ENCODE peak calls at places on chromosomes 12 and 14, in five cellular contexts. One of them, this sample, is unnamed.

GRCh38 chr12:107544947-107545346 is 140.7 kb upstream of the PWP1 start:
- DNase-seq in HL-60: no peak
- DNase-seq in NB4: no peak
- DNase-seq in fibroblast of the aortic adventitia: peak
- DNase-seq in upper lobe of right lung: no peak
- DNase-seq in this sample: no peak

GRCh38 chr14:70027785-70028428 is 148.7 kb downstream of the SMOC1 start:
- DNase-seq in fibroblast of the aortic adventitia: peak
- DNase-seq in upper lobe of right lung: peak
- DNase-seq in HL-60: peak
- DNase-seq in NB4: peak
- DNase-seq in this sample: peak

GRCh38 chr12:1740161-1740948 is 49.5 kb downstream of the ADIPOR2 start:
- DNase-seq in NB4: no peak
- DNase-seq in upper lobe of right lung: no peak
- DNase-seq in fibroblast of the aortic adventitia: no peak
- DNase-seq in HL-60: no peak
- DNase-seq in this sample: no peak

GRCh38 chr14:104676694-104677505 is 12.5 kb upstream of the INF2 start:
- DNase-seq in fibroblast of the aortic adventitia: no peak
- DNase-seq in upper lobe of right lung: peak
- DNase-seq in NB4: peak
- DNase-seq in HL-60: no peak
- DNase-seq in this sample: peak

GRCh38 chr12:2248901-2249381 is 196.2 kb downstream of the CACNA1C start:
- DNase-seq in fibroblast of the aortic adventitia: no peak
- DNase-seq in HL-60: no peak
- DNase-seq in NB4: no peak
- DNase-seq in upper lobe of right lung: no peak
- DNase-seq in this sample: no peak

GRCh38 chr12:108729612-108730336 is 1.5 kb downstream of the CORO1C start:
- DNase-seq in HL-60: no peak
- DNase-seq in NB4: peak
- DNase-seq in fibroblast of the aortic adventitia: peak
- DNase-seq in upper lobe of right lung: no peak
- DNase-seq in this sample: peak

GRCh38 chr12:58242803-58243628 is 301.6 kb downstream of the ATP23 start:
- DNase-seq in fibroblast of the aortic adventitia: peak
- DNase-seq in upper lobe of right lung: no peak
- DNase-seq in NB4: no peak
- DNase-seq in HL-60: no peak
- DNase-seq in this sample: peak

GRCh38 chr12:49325606-49326005 is 2.6 kb downstream of the TROAP start:
- DNase-seq in upper lobe of right lung: peak
- DNase-seq in HL-60: no peak
- DNase-seq in fibroblast of the aortic adventitia: no peak
- DNase-seq in NB4: no peak
- DNase-seq in this sample: no peak

GRCh38 chr14:86787782-86788181 is 1205.2 kb downstream of the GALC start:
- DNase-seq in upper lobe of right lung: no peak
- DNase-seq in HL-60: no peak
- DNase-seq in fibroblast of the aortic adventitia: peak
- DNase-seq in NB4: peak
- DNase-seq in this sample: peak

GRCh38 chr14:26925876-26926584 is 328.2 kb upstream of the NOVA1 start:
- DNase-seq in upper lobe of right lung: peak
- DNase-seq in HL-60: no peak
- DNase-seq in fibroblast of the aortic adventitia: peak
- DNase-seq in NB4: no peak
- DNase-seq in this sample: peak

GRCh38 chr12:55876110-55876509 is 33.4 kb upstream of the MMP19 start:
- DNase-seq in HL-60: no peak
- DNase-seq in NB4: no peak
- DNase-seq in fibroblast of the aortic adventitia: no peak
- DNase-seq in upper lobe of right lung: no peak
- DNase-seq in this sample: no peak

GRCh38 chr14:105030194-105030593 is 9.3 kb upstream of the CDCA4 start:
- DNase-seq in HL-60: no peak
- DNase-seq in upper lobe of right lung: no peak
- DNase-seq in fibroblast of the aortic adventitia: no peak
- DNase-seq in NB4: no peak
- DNase-seq in this sample: no peak

GRCh38 chr12:132282031-132282949 is 47.1 kb downstream of the GALNT9 start:
- DNase-seq in fibroblast of the aortic adventitia: no peak
- DNase-seq in upper lobe of right lung: no peak
- DNase-seq in HL-60: no peak
- DNase-seq in NB4: no peak
- DNase-seq in this sample: no peak

GRCh38 chr12:67773896-67774295 is 125.4 kb downstream of the DYRK2 start:
- DNase-seq in HL-60: no peak
- DNase-seq in NB4: no peak
- DNase-seq in fibroblast of the aortic adventitia: peak
- DNase-seq in upper lobe of right lung: no peak
- DNase-seq in this sample: peak

GRCh38 chr12:113422030-113422900 is at the start of gene SDSL:
- DNase-seq in NB4: peak
- DNase-seq in fibroblast of the aortic adventitia: peak
- DNase-seq in upper lobe of right lung: peak
- DNase-seq in HL-60: peak
- DNase-seq in this sample: peak

GRCh38 chr14:103932791-103933490 is 4.7 kb downstream of the TDRD9 start:
- DNase-seq in upper lobe of right lung: no peak
- DNase-seq in NB4: peak
- DNase-seq in HL-60: peak
- DNase-seq in fibroblast of the aortic adventitia: no peak
- DNase-seq in this sample: no peak

GRCh38 chr14:21486640-21487087 is 9.7 kb downstream of the TOX4 start:
- DNase-seq in upper lobe of right lung: no peak
- DNase-seq in HL-60: no peak
- DNase-seq in fibroblast of the aortic adventitia: peak
- DNase-seq in NB4: no peak
- DNase-seq in this sample: peak

GRCh38 chr12:13094349-13094748 is 9.1 kb downstream of the GSG1 start:
- DNase-seq in HL-60: peak
- DNase-seq in fibroblast of the aortic adventitia: peak
- DNase-seq in upper lobe of right lung: no peak
- DNase-seq in NB4: peak
- DNase-seq in this sample: peak

GRCh38 chr12:124625867-124626675 is 58.7 kb upstream of the NCOR2 start:
- DNase-seq in HL-60: peak
- DNase-seq in upper lobe of right lung: peak
- DNase-seq in NB4: peak
- DNase-seq in fibroblast of the aortic adventitia: peak
- DNase-seq in this sample: peak

GRCh38 chr14:32202468-32202865 is 602 bp downstream of the RNU6-8 start:
- DNase-seq in fibroblast of the aortic adventitia: no peak
- DNase-seq in upper lobe of right lung: no peak
- DNase-seq in NB4: peak
- DNase-seq in HL-60: no peak
- DNase-seq in this sample: peak

GRCh38 chr12:3020399-3020798 is 56.8 kb upstream of the TSPAN9 start:
- DNase-seq in NB4: no peak
- DNase-seq in upper lobe of right lung: no peak
- DNase-seq in HL-60: no peak
- DNase-seq in fibroblast of the aortic adventitia: no peak
- DNase-seq in this sample: no peak

GRCh38 chr14:75278422-75279152 is at the start of gene FOS:
- DNase-seq in HL-60: peak
- DNase-seq in upper lobe of right lung: peak
- DNase-seq in fibroblast of the aortic adventitia: peak
- DNase-seq in NB4: peak
- DNase-seq in this sample: peak

GRCh38 chr12:67276469-67276868 is 7.3 kb downstream of the CAND1 start:
- DNase-seq in upper lobe of right lung: no peak
- DNase-seq in HL-60: no peak
- DNase-seq in fibroblast of the aortic adventitia: no peak
- DNase-seq in NB4: no peak
- DNase-seq in this sample: peak

GRCh38 chr14:104941508-104942365 is 17.1 kb downstream of the PLD4 start:
- DNase-seq in NB4: no peak
- DNase-seq in upper lobe of right lung: peak
- DNase-seq in fibroblast of the aortic adventitia: no peak
- DNase-seq in HL-60: no peak
- DNase-seq in this sample: no peak

GRCh38 chr12:108583971-108584370 is 13.9 kb downstream of the TMEM119 start:
- DNase-seq in upper lobe of right lung: peak
- DNase-seq in HL-60: no peak
- DNase-seq in NB4: no peak
- DNase-seq in fibroblast of the aortic adventitia: no peak
- DNase-seq in this sample: no peak

GRCh38 chr12:107461222-107461980 is 224.2 kb upstream of the PWP1 start:
- DNase-seq in HL-60: no peak
- DNase-seq in NB4: no peak
- DNase-seq in upper lobe of right lung: no peak
- DNase-seq in fibroblast of the aortic adventitia: peak
- DNase-seq in this sample: peak

GRCh38 chr12:4277205-4277543 is 3.6 kb downstream of the CCND2 start:
- DNase-seq in HL-60: no peak
- DNase-seq in fibroblast of the aortic adventitia: no peak
- DNase-seq in upper lobe of right lung: no peak
- DNase-seq in NB4: no peak
- DNase-seq in this sample: no peak
- TF ChIP-seq CTCF in HL-60: no peak
- TF ChIP-seq CTCF in fibroblast of the aortic adventitia: no peak
- TF ChIP-seq CTCF in upper lobe of right lung: peak
- TF ChIP-seq CTCF in NB4: no peak
- TF ChIP-seq CTCF in this sample: no peak

GRCh38 chr12:110585231-110585799 is 2.2 kb upstream of the PPTC7 start:
- DNase-seq in NB4: no peak
- DNase-seq in fibroblast of the aortic adventitia: peak
- DNase-seq in upper lobe of right lung: no peak
- DNase-seq in HL-60: peak
- DNase-seq in this sample: peak
- H3K4me3 ChIP-seq in NB4: no peak
- H3K4me3 ChIP-seq in fibroblast of the aortic adventitia: no peak
- H3K4me3 ChIP-seq in upper lobe of right lung: peak
- H3K4me3 ChIP-seq in HL-60: no peak
- H3K4me3 ChIP-seq in this sample: no peak

DNA sequence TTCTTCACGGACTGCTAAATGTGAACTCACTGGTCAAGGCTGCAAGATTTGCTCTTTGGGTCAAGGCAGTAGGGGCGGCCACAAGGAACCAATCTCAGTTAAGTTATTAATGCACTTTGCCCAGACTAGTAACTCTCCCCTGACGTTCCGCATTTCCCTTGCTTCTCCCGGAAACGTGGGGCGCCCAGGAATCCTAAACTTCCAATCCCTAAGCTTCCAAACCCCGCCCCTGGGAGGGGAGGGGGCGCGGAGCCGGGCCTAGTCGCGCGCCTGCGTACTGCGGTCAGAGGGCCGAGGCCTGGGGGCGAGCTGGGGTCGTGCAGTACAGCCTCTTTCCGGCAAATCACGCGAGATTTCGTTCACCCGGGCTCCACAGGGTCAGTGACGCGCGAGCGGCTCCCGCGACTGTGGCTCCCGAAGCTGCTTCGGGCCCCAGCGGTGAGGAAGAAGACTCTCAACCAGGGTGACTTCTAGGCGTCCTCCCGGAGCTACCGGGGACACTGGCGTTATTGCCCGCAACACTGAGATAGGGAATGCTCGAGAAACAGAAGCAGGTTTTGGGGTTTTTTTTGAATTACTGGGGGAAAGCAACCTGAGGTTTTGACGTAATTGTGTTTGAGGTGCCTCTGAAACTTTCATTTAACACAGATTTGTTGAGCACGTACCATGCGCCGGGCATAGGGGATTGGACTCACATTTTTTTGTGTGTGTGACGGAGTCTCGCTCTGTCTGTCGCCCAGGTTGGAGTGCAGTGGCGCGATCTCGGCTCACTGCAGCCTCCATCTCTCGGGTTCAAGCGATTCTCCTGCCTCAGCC is at the start of gene PTGR2:
- DNase-seq in NB4: peak
- DNase-seq in fibroblast of the aortic adventitia: peak
- DNase-seq in upper lobe of right lung: peak
- DNase-seq in HL-60: peak
- DNase-seq in this sample: peak
- TF ChIP-seq CTCF in NB4: no peak
- TF ChIP-seq CTCF in fibroblast of the aortic adventitia: peak
- TF ChIP-seq CTCF in upper lobe of right lung: no peak
- TF ChIP-seq CTCF in HL-60: no peak
- TF ChIP-seq CTCF in this sample: peak

GRCh38 chr14:66422019-66422946 is 63.9 kb upstream of the CCDC196 start:
- DNase-seq in fibroblast of the aortic adventitia: no peak
- DNase-seq in NB4: no peak
- DNase-seq in HL-60: no peak
- DNase-seq in upper lobe of right lung: no peak
- DNase-seq in this sample: no peak
- H3K4me3 ChIP-seq in fibroblast of the aortic adventitia: no peak
- H3K4me3 ChIP-seq in NB4: no peak
- H3K4me3 ChIP-seq in HL-60: no peak
- H3K4me3 ChIP-seq in upper lobe of right lung: no peak
- H3K4me3 ChIP-seq in this sample: no peak

DNA sequence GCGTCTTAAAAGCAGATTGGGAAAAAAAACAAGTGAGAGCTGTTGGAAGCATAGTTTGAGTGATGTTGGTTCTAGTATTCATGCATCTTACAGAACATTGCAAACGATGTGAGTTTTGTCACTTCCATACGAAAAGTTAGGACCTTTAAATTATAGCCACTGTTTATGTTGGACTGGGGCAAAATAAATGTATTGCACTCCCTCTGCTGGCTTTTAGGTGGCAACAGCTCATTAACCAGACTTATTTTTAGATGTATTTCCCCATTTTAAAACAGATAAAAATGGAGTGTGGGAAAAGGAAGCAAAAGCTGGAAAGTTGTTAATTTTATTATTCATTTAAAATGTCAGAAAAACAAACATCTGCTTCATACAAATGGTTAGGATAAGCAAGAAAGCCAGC is 111.9 kb downstream of the LGR5 start:
- DNase-seq in upper lobe of right lung: no peak
- DNase-seq in fibroblast of the aortic adventitia: peak
- DNase-seq in HL-60: no peak
- DNase-seq in NB4: peak
- DNase-seq in this sample: peak
- TF ChIP-seq CTCF in upper lobe of right lung: no peak
- TF ChIP-seq CTCF in fibroblast of the aortic adventitia: peak
- TF ChIP-seq CTCF in HL-60: peak
- TF ChIP-seq CTCF in NB4: peak
- TF ChIP-seq CTCF in this sample: peak

GRCh38 chr12:114698566-114699163 is 14.7 kb upstream of the TBX3 start:
- DNase-seq in fibroblast of the aortic adventitia: no peak
- DNase-seq in NB4: no peak
- DNase-seq in upper lobe of right lung: no peak
- DNase-seq in HL-60: no peak
- DNase-seq in this sample: no peak
- H3K4me3 ChIP-seq in fibroblast of the aortic adventitia: no peak
- H3K4me3 ChIP-seq in NB4: no peak
- H3K4me3 ChIP-seq in upper lobe of right lung: peak
- H3K4me3 ChIP-seq in HL-60: no peak
- H3K4me3 ChIP-seq in this sample: peak

GRCh38 chr14:66758031-66758613 is 250.2 kb downstream of the GPHN start:
- DNase-seq in HL-60: no peak
- DNase-seq in upper lobe of right lung: no peak
- DNase-seq in NB4: no peak
- DNase-seq in fibroblast of the aortic adventitia: no peak
- DNase-seq in this sample: no peak
- TF ChIP-seq CTCF in HL-60: no peak
- TF ChIP-seq CTCF in upper lobe of right lung: no peak
- TF ChIP-seq CTCF in NB4: no peak
- TF ChIP-seq CTCF in fibroblast of the aortic adventitia: no peak
- TF ChIP-seq CTCF in this sample: no peak

This sample was measured in choroid plexus epithelial cell.